ENCODE peak calls at places on chromosome 21, in six cellular contexts. T is stimulated activated CD4-positive, alpha-beta T cell treated with anti-CD3 and anti-CD28 coated beads, Interleukin-1b, Interleukin-23, amount 100 ng/mL, for 4 hours; D is cerebellar nuclear complex; X is uterus; P is NCI-H1048; R is GF-D8. A is an unnamed sample.

GRCh38 chr21:17523007-17523451 is 10.2 kb downstream of the CXADR start:
- DNase-seq in R (no peak), D (no peak), T (no peak), X (no peak), P (no peak), A (no peak)

GRCh38 chr21:37266515-37267221 is 466 bp downstream of the VPS26C start:
- DNase-seq in P (no peak), X (no peak), R (no peak), D (no peak), T (no peak), A (peak; percentile 73)

GRCh38 chr21:40200962-40201361 is 333.7 kb downstream of the PCP4 start:
- DNase-seq in R (no peak), D (no peak), T (no peak), P (no peak), X (no peak), A (no peak)

GRCh38 chr21:45080232-45080631 is 5.9 kb downstream of the ADARB1 start:
- DNase-seq in T (no peak), D (no peak), P (no peak), X (no peak), R (no peak), A (no peak)

GRCh38 chr21:27796106-27796505 is 829.2 kb upstream of the ADAMTS5 start:
- DNase-seq in X (no peak), P (no peak), T (no peak), D (no peak), R (no peak), A (no peak)

GRCh38 chr21:45111703-45112102 is 37.3 kb downstream of the ADARB1 start:
- DNase-seq in D (no peak), T (no peak), P (no peak), R (no peak), X (no peak), A (no peak)

GRCh38 chr21:37219766-37220432 is 47.2 kb downstream of the VPS26C start:
- DNase-seq in D (no peak), X (no peak), R (peak; percentile 54), T (no peak), P (no peak), A (no peak)

GRCh38 chr21:15514073-15514946 is 215.5 kb upstream of the USP25 start:
- DNase-seq in X (no peak), P (no peak), D (no peak), R (no peak), T (no peak), A (no peak)

GRCh38 chr21:45138199-45139002 is 64.0 kb downstream of the ADARB1 start:
- DNase-seq in X (peak; percentile 61), P (peak; percentile 43), T (peak; percentile 64), D (no peak), R (peak; percentile 11), A (no peak)

GRCh38 chr21:30448514-30448913 is 8.4 kb downstream of the KRTAP15-1 start:
- DNase-seq in R (no peak), X (no peak), D (no peak), T (no peak), P (no peak), A (no peak)

GRCh38 chr21:32007461-32007860 is 134.6 kb downstream of the HUNK start:
- DNase-seq in R (no peak), X (no peak), T (no peak), P (no peak), D (no peak), A (no peak)

GRCh38 chr21:33967086-33967571 is 51.5 kb upstream of the ATP5PO start:
- DNase-seq in D (no peak), T (no peak), X (no peak), R (no peak), P (no peak), A (no peak)

GRCh38 chr21:42389449-42389835 is 6.4 kb downstream of the TMPRSS3 start:
- DNase-seq in T (no peak), R (no peak), P (no peak), D (no peak), X (no peak), A (no peak)

GRCh38 chr21:43187715-43188114 is 18.9 kb downstream of the CRYAA start:
- DNase-seq in R (no peak), T (no peak), P (no peak), D (no peak), X (no peak), A (no peak)

GRCh38 chr21:19198801-19199200 is 795.2 kb upstream of the TMPRSS15 start:
- DNase-seq in P (no peak), T (no peak), X (no peak), R (no peak), D (no peak), A (no peak)

GRCh38 chr21:28272272-28272992 is 720.2 kb downstream of the LTN1 start:
- DNase-seq in P (no peak), T (no peak), R (no peak), D (no peak), X (no peak), A (no peak)

GRCh38 chr21:21137986-21138385 is 139.8 kb downstream of the NCAM2 start:
- DNase-seq in T (no peak), X (no peak), D (no peak), P (no peak), R (no peak), A (no peak)

GRCh38 chr21:46515109-46515508 is 56.4 kb downstream of the DIP2A start:
- DNase-seq in X (peak; percentile 26), P (no peak), T (no peak), D (peak; percentile 23), R (peak; percentile 53), A (peak; percentile 47)

GRCh38 chr21:44572959-44573583 is 458 bp upstream of the KRTAP10-4 start:
- DNase-seq in R (no peak), X (no peak), D (no peak), P (no peak), T (no peak), A (no peak)

GRCh38 chr21:45592208-45592619 is 50.0 kb upstream of the SLC19A1 start:
- DNase-seq in D (no peak), X (no peak), R (no peak), P (no peak), T (peak; percentile 38), A (no peak)

GRCh38 chr21:33492571-33492970 is 1.1 kb upstream of the DNAJC28 start:
- DNase-seq in D (no peak), X (no peak), P (no peak), R (no peak), T (no peak), A (no peak)